ENCODE peak calls at places on chromosomes 11 and 22, in eight cellular contexts. G is cardiac muscle cell, U is sigmoid colon, Y is body of pancreas, O is heart right ventricle, S is colonic mucosa, R is spleen, N is BJ. H is an unnamed sample.

GRCh38 chr11:315051-315481 is 1.2 kb downstream of the IFITM1 start:
- DNase-seq in G (no peak), U (no peak), Y (no peak), O (no peak), S (no peak), R (peak; percentile 78), N (no peak), H (no peak)

GRCh38 chr11:97814325-97814959 is 1206.3 kb upstream of the CNTN5 start:
- DNase-seq in G (no peak), U (no peak), Y (no peak), O (peak; percentile 3), S (no peak), R (no peak), N (no peak), H (no peak)

GRCh38 chr11:46991391-46991790 is 54.8 kb downstream of the CSTPP1 start:
- DNase-seq in G (no peak), U (no peak), Y (no peak), O (no peak), S (no peak), R (no peak), N (no peak), H (no peak)

GRCh38 chr11:61513143-61513740 is 4.7 kb downstream of the LRRC10B start:
- DNase-seq in G (no peak), U (no peak), Y (no peak), O (no peak), S (no peak), R (no peak), N (no peak), H (no peak)

GRCh38 chr11:87290304-87290922 is 252.7 kb downstream of the TMEM135 start:
- DNase-seq in G (peak; percentile 79), U (no peak), Y (no peak), O (no peak), S (no peak), R (no peak), N (no peak), H (no peak)

GRCh38 chr11:93054881-93055280 is 85.4 kb downstream of the MTNR1B start:
- DNase-seq in G (peak; percentile 89), U (no peak), Y (no peak), O (no peak), S (no peak), R (no peak), N (peak; percentile 77), H (no peak)

GRCh38 chr11:96384156-96384555 is 5.6 kb downstream of the CCDC82 start:
- DNase-seq in G (no peak), U (no peak), Y (no peak), O (no peak), S (no peak), R (no peak), N (no peak), H (no peak)

GRCh38 chr11:34988294-34989255 is 72.2 kb downstream of the PDHX start:
- DNase-seq in G (peak; percentile 35), U (no peak), Y (no peak), O (no peak), S (no peak), R (no peak), N (no peak), H (no peak)

GRCh38 chr11:117678651-117679407 is 118.2 kb downstream of the DSCAML1 start:
- DNase-seq in G (no peak), U (no peak), Y (no peak), O (no peak), S (no peak), R (no peak), N (no peak), H (no peak)

GRCh38 chr22:17563936-17564391 is 666 bp downstream of the SLC25A18 start:
- DNase-seq in G (peak; percentile 75), U (peak; percentile 92), Y (no peak), O (peak; percentile 36), S (no peak), R (no peak), N (no peak), H (peak; percentile 77)

GRCh38 chr11:67303132-67303988 is at the start of gene SSH3:
- DNase-seq in G (peak; percentile 66), U (peak; percentile 84), Y (peak; percentile 92), O (peak; percentile 67), S (peak; percentile 90), R (peak; percentile 94), N (no peak), H (peak; percentile 79)

GRCh38 chr11:68912254-68912653 is 8.6 kb downstream of the IGHMBP2 start:
- DNase-seq in G (no peak), U (no peak), Y (no peak), O (no peak), S (no peak), R (no peak), N (no peak), H (no peak)

GRCh38 chr11:68913188-68913587 is 9.5 kb downstream of the IGHMBP2 start:
- DNase-seq in G (no peak), U (no peak), Y (no peak), O (no peak), S (no peak), R (no peak), N (no peak), H (no peak)

GRCh38 chr11:68914761-68915160 is 11.1 kb downstream of the IGHMBP2 start:
- DNase-seq in G (no peak), U (peak; percentile 44), Y (no peak), O (no peak), S (no peak), R (peak; percentile 45), N (no peak), H (no peak)

GRCh38 chr11:68908273-68908672 is 4.6 kb downstream of the IGHMBP2 start:
- DNase-seq in G (no peak), U (peak; percentile 11), Y (no peak), O (no peak), S (no peak), R (no peak), N (no peak), H (no peak)

DNA sequence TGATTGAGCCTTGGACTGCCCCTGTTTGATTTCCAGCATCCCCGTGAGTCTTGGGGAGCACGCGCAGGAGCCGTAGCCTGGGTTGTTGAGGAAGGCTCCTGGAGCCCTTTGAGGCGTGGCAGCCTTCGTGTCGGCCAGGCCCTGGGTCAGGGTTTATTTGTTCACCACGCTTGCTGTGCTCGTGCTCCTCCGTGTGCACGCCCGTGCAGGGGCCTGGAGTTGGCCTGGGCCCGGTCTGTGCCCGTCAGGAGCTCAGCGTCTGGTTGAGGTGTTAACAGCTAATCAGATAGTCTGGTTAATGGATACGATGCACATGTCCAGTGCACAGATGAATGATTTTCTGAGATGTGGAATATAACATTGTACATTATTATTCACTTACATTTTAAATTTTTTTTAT is 8.0 kb downstream of the IGHMBP2 start:
- DNase-seq in G (no peak), U (peak; percentile 22), Y (no peak), O (no peak), S (no peak), R (no peak), N (no peak), H (no peak)
- H3K27me3 ChIP-seq in G (no peaks in the 10 kb centered on the region), U (no peaks in the 10 kb centered on the region), Y (no peaks in the 10 kb centered on the region), O (no peaks in the 10 kb centered on the region), S (no peaks in the 10 kb centered on the region), R (no peaks in the 10 kb centered on the region), N (no peaks in the 10 kb centered on the region), H (no peaks in the 10 kb centered on the region)

DNA sequence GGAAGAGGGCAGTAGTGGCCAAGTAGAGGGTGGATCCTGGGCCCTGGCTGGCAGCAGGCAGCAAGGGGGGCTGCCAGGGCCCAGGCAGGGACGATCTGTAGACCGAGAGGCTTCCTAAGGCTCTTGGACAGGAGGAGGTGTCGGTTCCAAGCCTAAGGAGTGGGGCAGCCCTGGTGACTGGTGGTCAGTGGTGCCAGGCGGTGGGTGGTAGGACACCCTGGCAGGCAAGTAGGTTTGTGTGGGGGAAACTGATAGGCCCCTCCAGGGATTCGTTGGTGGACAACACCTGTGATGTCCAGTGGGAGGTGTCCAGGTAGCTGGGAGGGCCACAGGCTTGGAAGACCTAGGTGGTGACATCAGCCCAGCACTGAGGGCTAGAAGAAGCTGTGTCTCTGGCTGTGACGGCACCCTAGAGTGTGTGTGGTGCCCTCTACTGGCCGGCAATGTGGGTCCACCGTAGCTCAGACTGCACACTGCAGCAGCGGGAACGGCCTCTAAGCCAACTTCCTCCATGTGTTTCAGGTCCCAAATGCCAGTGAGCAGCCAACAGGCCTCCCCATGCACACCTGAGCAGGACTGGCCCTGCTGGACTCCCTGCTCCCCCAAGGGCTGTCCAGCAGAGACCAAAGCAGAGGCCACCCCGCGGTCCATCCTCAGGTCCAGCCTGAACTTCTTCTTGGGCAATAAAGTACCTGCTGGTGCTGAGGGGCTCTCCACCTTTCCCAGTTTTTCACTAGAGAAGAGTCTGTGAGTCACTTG is 9.4 kb upstream of the SAMM50 start:
- DNase-seq in G (peak; percentile 68), U (no peak), Y (peak; percentile 75), O (peak; percentile 37), S (peak; percentile 63), R (peak; percentile 85), N (no peak), H (peak; percentile 76)
- TF ChIP-seq CTCF in G (peak; percentile 83), U (peak; percentile 25), Y (peak; percentile 45), O (peak; percentile 55), S (peak; percentile 56), R (no peak), N (peak; percentile 81), H (peak; percentile 14)

GRCh38 chr11:120648706-120649250 is 137.2 kb downstream of the GRIK4 start:
- DNase-seq in G (no peak), U (no peak), Y (no peak), O (no peak), S (no peak), R (peak; percentile 51), N (no peak), H (no peak)
- H3K27me3 ChIP-seq in G (peaks cover 91% of the 10 kb centered on the region), U (no peaks in the 10 kb centered on the region), Y (no peaks in the 10 kb centered on the region), O (peaks cover 13% of the 10 kb centered on the region), S (no peaks in the 10 kb centered on the region), R (peaks cover 38% of the 10 kb centered on the region), N (no peaks in the 10 kb centered on the region), H (no peaks in the 10 kb centered on the region)

DNA sequence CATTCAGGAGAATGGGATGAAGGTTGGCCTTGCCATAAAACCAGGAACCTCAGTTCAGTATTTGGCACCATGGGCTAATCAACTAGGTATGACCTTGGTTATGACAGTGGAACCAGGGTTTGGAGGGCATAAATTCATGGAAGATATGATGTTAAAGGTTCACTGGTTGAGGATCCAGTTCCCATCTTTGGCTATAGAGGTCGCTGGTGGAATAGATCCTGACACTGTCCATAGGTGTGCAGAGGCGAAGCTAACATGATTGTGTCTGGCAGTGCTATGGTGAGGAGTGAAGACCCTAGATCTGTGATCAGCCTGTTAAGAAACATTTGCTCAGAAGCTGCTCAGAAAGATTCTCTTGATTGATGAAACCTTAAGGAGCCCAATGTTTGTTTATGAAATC is 5.7 kb downstream of the NF2 start:
- DNase-seq in G (no peak), U (no peak), Y (no peak), O (no peak), S (no peak), R (no peak), N (no peak), H (no peak)
- TF ChIP-seq CTCF in G (peak; percentile 34), U (no peak), Y (no peak), O (peak; percentile 10), S (no peak), R (no peak), N (peak; percentile 33), H (no peak)

DNA sequence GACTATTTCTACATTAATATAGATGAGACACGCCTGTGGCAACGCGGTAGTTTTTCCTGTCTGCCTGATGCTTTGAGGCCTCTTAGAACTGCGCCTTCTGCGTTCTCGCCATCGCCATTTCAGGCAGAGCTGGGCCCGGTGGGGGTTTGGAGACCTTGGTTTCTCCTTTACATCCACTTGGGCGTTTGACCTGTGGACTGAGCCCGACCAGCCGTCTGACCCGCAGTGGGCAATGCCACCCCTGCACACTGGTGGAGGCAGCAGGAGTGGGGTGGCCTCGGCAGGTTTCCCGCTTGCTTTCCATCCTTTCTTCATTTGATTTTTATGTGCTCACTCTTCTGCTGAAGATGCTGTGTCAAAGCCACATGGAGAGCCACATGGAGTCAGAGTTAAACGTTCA is 130.4 kb downstream of the TBC1D22A start:
- DNase-seq in G (no peak), U (no peak), Y (no peak), O (no peak), S (no peak), R (no peak), N (no peak), H (peak; percentile 8)
- H3K27me3 ChIP-seq in G (no peaks in the 10 kb centered on the region), U (no peaks in the 10 kb centered on the region), Y (no peaks in the 10 kb centered on the region), O (no peaks in the 10 kb centered on the region), S (no peaks in the 10 kb centered on the region), R (no peaks in the 10 kb centered on the region), N (no peaks in the 10 kb centered on the region), H (no peaks in the 10 kb centered on the region)